ENCODE peak calls at places on chromosomes 7 and 10, in six cellular contexts. S is uterus, R is ascending aorta, I is cardiac muscle cell, X is colonic mucosa, H is mucosa of descending colon. A is an unnamed sample.

GRCh38 chr7:107345898-107346297 is 124.0 kb upstream of the GPR22 start:
- DNase-seq in S (no peak), R (no peak), I (no peak), X (no peak), H (no peak), A (no peak)

GRCh38 chr7:142583424-142583823 is 165.8 kb upstream of the PRSS1 start:
- DNase-seq in S (no peak), R (no peak), I (peak; percentile 58), X (no peak), H (no peak), A (no peak)

GRCh38 chr10:5283305-5284158 is 81.2 kb upstream of the UCN3 start:
- DNase-seq in S (peak; percentile 33), R (no peak), I (peak; percentile 79), X (peak; percentile 72), H (peak; percentile 75), A (peak; percentile 78)

GRCh38 chr10:52623761-52624160 is 148.8 kb downstream of the MBL2 start:
- DNase-seq in S (no peak), R (no peak), I (peak; percentile 61), X (no peak), H (no peak), A (no peak)

GRCh38 chr10:103564799-103565365 is 71.4 kb downstream of the NEURL1 start:
- DNase-seq in S (no peak), R (no peak), I (peak; percentile 25), X (peak; percentile 62), H (peak; percentile 60), A (no peak)

GRCh38 chr10:113326160-113327111 is 226.4 kb upstream of the HABP2 start:
- DNase-seq in S (peak; percentile 50), R (no peak), I (peak; percentile 62), X (no peak), H (peak; percentile 13), A (peak; percentile 87)

GRCh38 chr10:94403034-94403822 is 887 bp downstream of the TBC1D12 start:
- DNase-seq in S (peak; percentile 26), R (no peak), I (peak; percentile 77), X (peak; percentile 77), H (peak; percentile 76), A (peak; percentile 68)

GRCh38 chr10:121108051-121108450 is 256.9 kb downstream of the WDR11 start:
- DNase-seq in S (no peak), R (no peak), I (no peak), X (no peak), H (no peak), A (no peak)

GRCh38 chr10:103901299-103901698 is 16.7 kb downstream of the STN1 start:
- DNase-seq in S (no peak), R (no peak), I (no peak), X (peak; percentile 13), H (no peak), A (no peak)

DNA sequence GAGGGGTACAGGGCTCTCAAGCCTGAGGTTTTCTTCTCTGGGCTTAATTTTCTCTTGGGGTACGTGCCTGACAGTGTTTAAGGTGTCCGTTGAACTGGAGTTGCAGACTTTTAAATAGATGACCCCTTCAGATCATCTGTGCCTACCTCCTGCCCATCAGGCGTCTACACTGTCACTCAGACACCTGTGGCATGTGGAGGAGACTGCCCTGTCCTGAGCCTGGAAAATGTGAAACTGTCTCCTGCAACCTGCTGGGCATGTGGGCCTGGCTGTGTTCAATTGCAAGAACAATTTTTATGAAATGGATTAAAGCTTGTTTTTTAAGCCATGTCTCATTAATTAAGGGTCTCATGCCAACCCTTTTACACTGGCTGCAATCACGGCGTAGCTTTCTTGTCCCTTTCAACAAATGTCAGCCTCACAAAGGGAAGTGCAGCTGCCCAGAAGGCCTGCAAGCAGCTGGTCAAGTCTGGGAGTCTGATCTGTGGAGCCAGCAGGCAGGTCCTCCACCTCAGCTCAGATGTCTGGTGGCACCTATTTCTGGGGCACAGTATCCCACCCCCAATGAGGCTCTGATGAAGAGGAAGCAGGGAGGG is 8.8 kb downstream of the ATP5MF start:
- DNase-seq in S (no peak), R (no peak), I (no peak), X (no peak), H (no peak), A (no peak)
- H3K36me3 ChIP-seq in S (no peaks in the 10 kb centered on the region), R (peaks cover 56% of the 10 kb centered on the region), I (peaks cover 37% of the 10 kb centered on the region), X (peaks cover 5% of the 10 kb centered on the region), H (no peaks in the 10 kb centered on the region), A (peaks cover 48% of the 10 kb centered on the region)

GRCh38 chr7:44105832-44106231 is 1.7 kb downstream of the AEBP1 start:
- DNase-seq in S (no peak), R (no peak), I (no peak), X (no peak), H (no peak), A (no peak)
- H3K36me3 ChIP-seq in S (no peaks in the 10 kb centered on the region), R (peaks cover 41% of the 10 kb centered on the region), I (peaks cover 11% of the 10 kb centered on the region), X (no peaks in the 10 kb centered on the region), H (no peaks in the 10 kb centered on the region), A (peaks cover 39% of the 10 kb centered on the region)

GRCh38 chr7:2540641-2541051 is 14.7 kb downstream of the BRAT1 start:
- DNase-seq in S (no peak), R (no peak), I (no peak), X (no peak), H (no peak), A (no peak)
- H3K36me3 ChIP-seq in S (no peaks in the 10 kb centered on the region), R (peaks cover 65% of the 10 kb centered on the region), I (peaks cover 31% of the 10 kb centered on the region), X (no peaks in the 10 kb centered on the region), H (no peaks in the 10 kb centered on the region), A (peaks cover 72% of the 10 kb centered on the region)

GRCh38 chr7:25647007-25647406 is 418.7 kb upstream of the NPVF start:
- DNase-seq in S (no peak), R (no peak), I (peak; percentile 26), X (no peak), H (no peak), A (no peak)
- H3K36me3 ChIP-seq in S (no peaks in the 10 kb centered on the region), R (no peaks in the 10 kb centered on the region), I (no peaks in the 10 kb centered on the region), X (no peaks in the 10 kb centered on the region), H (no peaks in the 10 kb centered on the region), A (no peaks in the 10 kb centered on the region)

GRCh38 chr7:5211730-5212482 is 21.9 kb downstream of the WIPI2 start:
- DNase-seq in S (no peak), R (no peak), I (no peak), X (no peak), H (no peak), A (no peak)

GRCh38 chr7:5213286-5213645 is 23.2 kb downstream of the WIPI2 start:
- DNase-seq in S (no peak), R (no peak), I (no peak), X (no peak), H (no peak), A (no peak)

GRCh38 chr7:5212633-5213285 is 22.7 kb downstream of the WIPI2 start:
- DNase-seq in S (no peak), R (no peak), I (no peak), X (no peak), H (no peak), A (no peak)

GRCh38 chr7:5214236-5214635 is 24.2 kb downstream of the WIPI2 start:
- DNase-seq in S (no peak), R (no peak), I (no peak), X (no peak), H (no peak), A (no peak)

GRCh38 chr7:5210751-5211338 is 20.8 kb downstream of the WIPI2 start:
- DNase-seq in S (no peak), R (no peak), I (no peak), X (no peak), H (no peak), A (no peak)
- H3K36me3 ChIP-seq in S (no peaks in the 10 kb centered on the region), R (peaks cover 46% of the 10 kb centered on the region), I (peaks cover 17% of the 10 kb centered on the region), X (peaks cover 6% of the 10 kb centered on the region), H (no peaks in the 10 kb centered on the region), A (peaks cover 37% of the 10 kb centered on the region)

GRCh38 chr7:92228100-92228499 is 17.6 kb downstream of the KRIT1 start:
- DNase-seq in S (no peak), R (no peak), I (no peak), X (no peak), H (no peak), A (no peak)

GRCh38 chr7:92230547-92230946 is 15.2 kb downstream of the KRIT1 start:
- DNase-seq in S (no peak), R (no peak), I (no peak), X (no peak), H (no peak), A (no peak)

GRCh38 chr7:92226981-92227380 is 18.7 kb downstream of the KRIT1 start:
- DNase-seq in S (no peak), R (no peak), I (no peak), X (no peak), H (no peak), A (no peak)

DNA sequence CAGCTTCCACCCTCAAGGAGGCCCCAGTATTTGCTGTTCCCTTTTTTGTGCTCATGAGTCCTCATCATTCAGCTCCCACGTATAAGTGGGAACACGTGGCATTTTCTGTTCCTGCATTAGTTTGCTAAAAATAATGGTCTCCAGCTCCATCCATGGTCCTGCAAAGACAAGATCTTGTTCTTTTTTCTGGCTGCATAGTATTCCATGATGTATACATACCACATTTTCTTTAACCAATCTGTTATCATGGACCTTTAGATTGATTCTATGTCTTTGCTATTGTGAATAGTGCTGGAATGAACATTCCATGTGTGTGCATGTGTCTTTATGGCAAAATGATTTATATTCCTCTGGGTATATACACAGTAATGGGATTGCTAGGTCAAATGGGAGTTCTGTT is 17.0 kb downstream of the KRIT1 start:
- DNase-seq in S (no peak), R (no peak), I (no peak), X (no peak), H (no peak), A (no peak)
- H3K36me3 ChIP-seq in S (no peaks in the 10 kb centered on the region), R (peaks cover 43% of the 10 kb centered on the region), I (peaks cover 47% of the 10 kb centered on the region), X (no peaks in the 10 kb centered on the region), H (no peaks in the 10 kb centered on the region), A (peaks cover 59% of the 10 kb centered on the region)

DNA sequence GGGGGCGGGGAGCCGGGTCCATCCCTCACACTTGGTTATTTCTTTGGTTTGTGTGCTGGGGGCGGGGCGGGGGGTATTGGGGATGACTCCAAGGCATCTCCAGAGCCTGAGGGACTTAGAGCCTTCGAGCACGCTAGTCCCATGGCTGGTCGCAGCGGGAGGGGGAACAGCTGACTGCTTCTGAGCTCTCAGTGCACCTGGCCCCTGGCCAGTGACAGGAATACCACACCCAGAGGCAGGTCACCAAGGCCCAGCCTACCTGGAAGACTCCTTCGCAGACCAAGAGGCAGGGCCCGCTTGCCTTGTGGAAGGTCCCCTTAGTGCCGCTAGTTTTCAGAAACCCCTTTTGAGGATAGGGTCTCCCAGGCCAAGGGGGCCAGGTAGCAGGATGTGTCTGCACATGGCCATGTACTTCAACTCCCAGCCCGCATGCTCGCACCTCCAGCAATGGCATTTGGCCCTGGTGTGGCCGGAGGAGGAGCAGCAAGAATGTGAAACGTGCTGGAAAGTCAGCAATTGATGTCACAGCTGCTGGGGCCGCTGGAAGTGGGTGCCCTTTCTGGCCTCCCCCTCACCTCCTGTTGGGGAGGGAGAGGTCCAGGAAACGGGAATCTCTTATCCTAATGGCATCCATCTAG is 40.3 kb downstream of the AGAP3 start:
- DNase-seq in S (no peak), R (no peak), I (no peak), X (peak; percentile 80), H (peak; percentile 80), A (no peak)
- H3K36me3 ChIP-seq in S (no peaks in the 10 kb centered on the region), R (peaks cover 24% of the 10 kb centered on the region), I (peaks cover 23% of the 10 kb centered on the region), X (no peaks in the 10 kb centered on the region), H (no peaks in the 10 kb centered on the region), A (peaks cover 38% of the 10 kb centered on the region)

GRCh38 chr10:100349087-100349486 is 2.1 kb downstream of the SCD start:
- DNase-seq in S (no peak), R (no peak), I (no peak), X (no peak), H (no peak), A (no peak)

GRCh38 chr10:100347568-100348195 is 649 bp downstream of the SCD start:
- DNase-seq in S (no peak), R (no peak), I (no peak), X (peak; percentile 28), H (no peak), A (no peak)

GRCh38 chr10:100350914-100351485 is 4.0 kb downstream of the SCD start:
- DNase-seq in S (no peak), R (no peak), I (no peak), X (no peak), H (no peak), A (no peak)

GRCh38 chr10:100348389-100348927 is 1.4 kb downstream of the SCD start:
- DNase-seq in S (no peak), R (no peak), I (no peak), X (no peak), H (no peak), A (no peak)

GRCh38 chr10:100349672-100350071 is 2.6 kb downstream of the SCD start:
- DNase-seq in S (no peak), R (no peak), I (no peak), X (no peak), H (no peak), A (no peak)
- H3K36me3 ChIP-seq in S (no peaks in the 10 kb centered on the region), R (no peaks in the 10 kb centered on the region), I (peaks cover 38% of the 10 kb centered on the region), X (peaks cover 10% of the 10 kb centered on the region), H (no peaks in the 10 kb centered on the region), A (no peaks in the 10 kb centered on the region)